ENCODE peak calls at places on chromosomes 11 and 22, in eight cellular contexts. B is H1, E is osteoblast, J is astrocyte of the cerebellum, C is cardiac muscle cell, X is body of pancreas, P is IMR-90, S is cardiac fibroblast. N is an unnamed sample.

GRCh38 chr11:118604566-118604965 is 2.8 kb upstream of the PHLDB1 start:
- DNase-seq in B (no peak), X (no peak), P (no peak), C (no peak), S (no peak), J (no peak), E (no peak), N (no peak)

GRCh38 chr22:41446057-41446501 is 522 bp downstream of the TOB2 start:
- DNase-seq in B (no peak), E (peak), P (no peak), X (peak), S (peak), C (peak), J (no peak), N (no peak)

GRCh38 chr22:24178502-24179440 is 2.5 kb upstream of the SUSD2 start:
- DNase-seq in P (no peak), E (peak), C (no peak), J (no peak), B (no peak), X (no peak), S (peak), N (no peak)

GRCh38 chr11:64028398-64029115 is 7.2 kb upstream of the FLRT1 start:
- DNase-seq in B (peak), C (peak), X (no peak), J (no peak), E (no peak), S (no peak), P (no peak), N (no peak)

GRCh38 chr11:100383357-100383865 is 303.7 kb upstream of the ARHGAP42 start:
- DNase-seq in C (peak), X (no peak), J (no peak), E (peak), B (no peak), P (no peak), S (no peak), N (no peak)

GRCh38 chr11:12741671-12742216 is 67.5 kb downstream of the TEAD1 start:
- DNase-seq in J (no peak), S (no peak), E (no peak), C (no peak), P (no peak), B (no peak), X (no peak), N (no peak)

GRCh38 chr22:33000342-33001280 is 57.6 kb downstream of the SYN3 start:
- DNase-seq in P (peak), C (peak), X (peak), S (peak), E (peak), B (peak), J (peak), N (no peak)

GRCh38 chr11:115769891-115770290 is 265.7 kb upstream of the CADM1 start:
- DNase-seq in S (no peak), C (no peak), X (no peak), B (no peak), J (no peak), P (no peak), E (no peak), N (no peak)

GRCh38 chr11:122836916-122837315 is 1.4 kb upstream of the CRTAM start:
- DNase-seq in E (no peak), J (no peak), X (no peak), S (no peak), C (no peak), B (no peak), P (no peak), N (no peak)

GRCh38 chr22:20021196-20022181 is 579 bp downstream of the TANGO2 start:
- DNase-seq in S (peak), E (peak), P (peak), B (no peak), C (peak), J (no peak), X (peak), N (no peak)

GRCh38 chr11:1295086-1295485 is 14.3 kb downstream of the TOLLIP start:
- DNase-seq in C (no peak), P (no peak), X (no peak), B (no peak), J (no peak), S (no peak), E (peak), N (no peak)

GRCh38 chr11:1292644-1293618 is 16.5 kb downstream of the TOLLIP start:
- DNase-seq in C (no peak), X (peak), B (no peak), J (no peak), E (no peak), P (no peak), S (no peak), N (no peak)

GRCh38 chr11:1295591-1295990 is 13.8 kb downstream of the TOLLIP start:
- DNase-seq in X (peak), E (peak), P (no peak), C (no peak), S (no peak), B (no peak), J (no peak), N (no peak)

GRCh38 chr11:1292018-1292643 is 17.3 kb downstream of the TOLLIP start:
- DNase-seq in B (no peak), P (no peak), E (no peak), S (no peak), X (no peak), J (no peak), C (no peak), N (no peak)

GRCh38 chr11:1293619-1294015 is 15.8 kb downstream of the TOLLIP start:
- DNase-seq in S (no peak), C (no peak), B (no peak), P (no peak), X (peak), E (peak), J (no peak), N (no peak)
- TF ChIP-seq CTCF in S (peak), C (peak), B (peak), P (peak), X (peak), E (peak), J (peak), N (peak)

GRCh38 chr22:16603448-16603768 is 10.8 kb upstream of the CCT8L2 start:
- DNase-seq in S (no peak), X (no peak), B (no peak), C (no peak), P (no peak), E (no peak), J (no peak), N (no peak)
- H3K4me3 ChIP-seq in S (no peak), X (no peak), B (no peak), C (no peak), P (no peak), E (no peak), J (no peak), N (peak)

DNA sequence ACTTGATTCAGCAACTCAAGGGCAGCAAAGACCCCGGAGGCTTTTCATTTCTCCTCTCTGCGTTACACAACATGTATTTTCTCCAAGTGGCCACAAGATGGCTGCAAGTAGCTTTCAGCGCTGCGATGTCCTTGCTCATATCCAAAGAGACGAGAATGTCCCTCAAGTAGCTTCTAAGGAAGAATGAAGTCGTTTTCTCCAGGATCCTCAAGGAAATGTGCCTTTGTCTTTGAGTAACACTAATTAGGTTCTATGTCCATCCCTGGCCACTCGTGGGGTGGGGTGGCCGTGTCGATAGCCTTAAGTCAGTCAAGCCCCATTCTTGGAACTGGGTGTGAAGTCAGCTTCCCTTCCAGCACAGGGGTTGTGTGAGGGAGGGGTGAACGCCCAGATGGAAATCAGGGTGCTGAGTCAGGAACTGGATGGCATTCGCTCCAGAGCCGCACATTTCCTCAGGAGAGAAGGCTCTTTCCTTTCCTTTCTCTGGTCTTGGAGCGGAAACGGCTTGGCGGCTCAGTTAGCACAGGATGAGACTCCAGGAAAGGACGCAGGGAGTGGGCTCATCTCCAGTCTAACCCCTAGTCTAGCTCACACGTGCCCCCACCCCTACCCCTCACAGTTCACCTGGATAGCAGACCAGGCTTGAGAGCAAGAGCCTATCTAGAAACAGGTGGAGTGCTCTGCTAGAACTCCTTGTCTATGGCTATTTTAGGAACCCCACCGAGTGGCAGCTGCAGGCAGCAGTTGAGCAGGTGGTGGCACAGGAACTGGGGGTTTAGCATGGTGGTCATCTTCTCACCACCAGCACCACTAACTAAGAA is 44.3 kb downstream of the NNMT start:
- DNase-seq in E (no peak), B (no peak), J (peak), P (peak), S (peak), C (peak), X (peak), N (peak)
- TF ChIP-seq CTCF in E (peak), B (peak), J (peak), P (peak), S (peak), C (peak), X (peak), N (peak)

GRCh38 chr11:43944761-43945311 is 2.4 kb downstream of the C11orf96 start:
- DNase-seq in E (peak), S (peak), C (peak), P (peak), J (no peak), X (peak), B (no peak), N (no peak)
- H3K4me3 ChIP-seq in E (peak), S (no peak), C (peak), P (no peak), J (peak), X (no peak), B (peak), N (no peak)